ENCODE peak calls at places on chromosome 4, in five cellular contexts. One of them, this sample, is unnamed.

GRCh38 chr4:8307126-8307525 is 37.6 kb downstream of the HTRA3 start:
- DNase-seq in IMR-90: no peak
- DNase-seq in HepG2: no peak
- DNase-seq in SK-N-SH: no peak
- DNase-seq in GM12878: no peak
- DNase-seq in this sample: no peak

GRCh38 chr4:107825072-107825789 is 499 bp downstream of the SGMS2 start:
- DNase-seq in IMR-90: peak
- DNase-seq in HepG2: no peak
- DNase-seq in SK-N-SH: peak
- DNase-seq in GM12878: no peak
- DNase-seq in this sample: no peak

GRCh38 chr4:37938208-37938607 is 22.0 kb upstream of the PTTG2 start:
- DNase-seq in IMR-90: no peak
- DNase-seq in HepG2: no peak
- DNase-seq in SK-N-SH: no peak
- DNase-seq in GM12878: no peak
- DNase-seq in this sample: no peak

GRCh38 chr4:145101091-145101490 is 3.0 kb downstream of the ABCE1 start:
- DNase-seq in IMR-90: no peak
- DNase-seq in HepG2: no peak
- DNase-seq in SK-N-SH: no peak
- DNase-seq in GM12878: no peak
- DNase-seq in this sample: no peak

GRCh38 chr4:89056953-89057398 is at the start of gene FAM13A:
- DNase-seq in IMR-90: peak
- DNase-seq in HepG2: peak
- DNase-seq in SK-N-SH: no peak
- DNase-seq in GM12878: peak
- DNase-seq in this sample: peak

GRCh38 chr4:52376107-52376704 is 282.9 kb downstream of the USP46 start:
- DNase-seq in IMR-90: peak
- DNase-seq in HepG2: peak
- DNase-seq in SK-N-SH: peak
- DNase-seq in GM12878: no peak
- DNase-seq in this sample: peak

GRCh38 chr4:80422727-80423404 is 87.3 kb downstream of the CFAP299 start:
- DNase-seq in IMR-90: no peak
- DNase-seq in HepG2: no peak
- DNase-seq in SK-N-SH: no peak
- DNase-seq in GM12878: no peak
- DNase-seq in this sample: no peak

GRCh38 chr4:52760256-52760655 is 9.0 kb upstream of the ERVMER34-1 start:
- DNase-seq in IMR-90: no peak
- DNase-seq in HepG2: no peak
- DNase-seq in SK-N-SH: no peak
- DNase-seq in GM12878: no peak
- DNase-seq in this sample: no peak

GRCh38 chr4:122992111-122992510 is 69.7 kb upstream of the NUDT6 start:
- DNase-seq in IMR-90: no peak
- DNase-seq in HepG2: no peak
- DNase-seq in SK-N-SH: no peak
- DNase-seq in GM12878: no peak
- DNase-seq in this sample: no peak

GRCh38 chr4:2174061-2174460 is 67.9 kb downstream of the HAUS3 start:
- DNase-seq in IMR-90: no peak
- DNase-seq in HepG2: no peak
- DNase-seq in SK-N-SH: no peak
- DNase-seq in GM12878: no peak
- DNase-seq in this sample: no peak

GRCh38 chr4:141567326-141567915 is 69.0 kb upstream of the IL15 start:
- DNase-seq in IMR-90: no peak
- DNase-seq in HepG2: no peak
- DNase-seq in SK-N-SH: no peak
- DNase-seq in GM12878: no peak
- DNase-seq in this sample: no peak

GRCh38 chr4:28686618-28687017 is 1826.0 kb downstream of the STIM2 start:
- DNase-seq in IMR-90: peak
- DNase-seq in HepG2: peak
- DNase-seq in SK-N-SH: peak
- DNase-seq in GM12878: no peak
- DNase-seq in this sample: peak

GRCh38 chr4:76856183-76856969 is 41.6 kb downstream of the SOWAHB start:
- DNase-seq in IMR-90: peak
- DNase-seq in HepG2: peak
- DNase-seq in SK-N-SH: no peak
- DNase-seq in GM12878: no peak
- DNase-seq in this sample: no peak

GRCh38 chr4:95181446-95182306 is 367.1 kb downstream of the UNC5C start:
- DNase-seq in IMR-90: peak
- DNase-seq in HepG2: no peak
- DNase-seq in SK-N-SH: peak
- DNase-seq in GM12878: no peak
- DNase-seq in this sample: peak

GRCh38 chr4:54901202-54901601 is 224.2 kb downstream of the KDR start:
- DNase-seq in IMR-90: no peak
- DNase-seq in HepG2: no peak
- DNase-seq in SK-N-SH: no peak
- DNase-seq in GM12878: no peak
- DNase-seq in this sample: no peak

GRCh38 chr4:135371137-135371536 is 1169.5 kb upstream of the PABPC4L start:
- DNase-seq in IMR-90: no peak
- DNase-seq in HepG2: peak
- DNase-seq in SK-N-SH: peak
- DNase-seq in GM12878: no peak
- DNase-seq in this sample: no peak

GRCh38 chr4:118836763-118837507 is 1.0 kb upstream of the SEC24D start:
- DNase-seq in IMR-90: no peak
- DNase-seq in HepG2: no peak
- DNase-seq in SK-N-SH: no peak
- DNase-seq in GM12878: no peak
- DNase-seq in this sample: no peak
- TF ChIP-seq MXI1 in IMR-90: no peak
- TF ChIP-seq MXI1 in HepG2: no peak
- TF ChIP-seq MXI1 in SK-N-SH: no peak
- TF ChIP-seq MXI1 in GM12878: no peak
- TF ChIP-seq MXI1 in this sample: no peak

DNA sequence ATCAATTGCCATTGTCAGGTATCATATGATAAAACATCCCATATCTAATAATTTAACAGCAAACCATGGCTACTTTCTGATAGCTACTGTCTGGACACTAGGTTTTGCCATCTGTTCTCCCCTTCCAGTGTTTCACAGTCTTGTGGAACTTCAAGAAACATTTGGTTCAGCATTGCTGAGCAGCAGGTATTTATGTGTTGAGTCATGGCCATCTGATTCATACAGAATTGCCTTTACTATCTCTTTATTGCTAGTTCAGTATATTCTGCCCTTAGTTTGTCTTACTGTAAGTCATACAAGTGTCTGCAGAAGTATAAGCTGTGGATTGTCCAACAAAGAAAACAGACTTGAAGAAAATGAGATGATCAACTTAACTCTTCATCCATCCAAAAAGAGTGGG is 7.0 kb downstream of the NPY5R start:
- DNase-seq in IMR-90: no peak
- DNase-seq in HepG2: no peak
- DNase-seq in SK-N-SH: no peak
- DNase-seq in GM12878: no peak
- DNase-seq in this sample: no peak
- TF ChIP-seq MXI1 in IMR-90: no peak
- TF ChIP-seq MXI1 in HepG2: no peak
- TF ChIP-seq MXI1 in SK-N-SH: no peak
- TF ChIP-seq MXI1 in GM12878: no peak
- TF ChIP-seq MXI1 in this sample: no peak

DNA sequence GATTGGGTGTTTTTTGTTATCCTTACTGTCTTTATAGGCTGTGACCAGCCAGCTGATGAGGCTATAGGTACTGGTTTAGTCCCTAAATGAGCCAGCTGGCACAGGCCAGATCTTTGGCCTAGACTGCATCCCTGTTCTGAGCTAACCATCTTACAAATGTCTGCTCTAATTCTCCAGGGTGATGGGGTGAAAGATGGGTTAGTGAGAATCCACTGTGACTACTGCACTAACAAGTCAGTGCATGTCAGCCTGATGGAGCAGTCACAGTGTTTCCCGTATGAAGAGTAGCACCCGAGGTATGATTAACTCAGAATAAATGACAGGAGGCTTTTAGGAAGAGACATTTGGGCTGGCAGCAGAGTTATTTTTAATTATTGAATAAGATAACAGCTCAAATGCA is 181.0 kb downstream of the DCTD start:
- DNase-seq in IMR-90: no peak
- DNase-seq in HepG2: no peak
- DNase-seq in SK-N-SH: no peak
- DNase-seq in GM12878: no peak
- DNase-seq in this sample: no peak
- TF ChIP-seq MXI1 in IMR-90: no peak
- TF ChIP-seq MXI1 in HepG2: no peak
- TF ChIP-seq MXI1 in SK-N-SH: no peak
- TF ChIP-seq MXI1 in GM12878: no peak
- TF ChIP-seq MXI1 in this sample: no peak

GRCh38 chr4:150805183-150806025 is 209.7 kb downstream of the LRBA start:
- DNase-seq in IMR-90: no peak
- DNase-seq in HepG2: peak
- DNase-seq in SK-N-SH: no peak
- DNase-seq in GM12878: no peak
- DNase-seq in this sample: no peak
- TF ChIP-seq MXI1 in IMR-90: no peak
- TF ChIP-seq MXI1 in HepG2: no peak
- TF ChIP-seq MXI1 in SK-N-SH: no peak
- TF ChIP-seq MXI1 in GM12878: no peak
- TF ChIP-seq MXI1 in this sample: no peak

GRCh38 chr4:81845273-81845672 is 373.6 kb upstream of the RASGEF1B start:
- DNase-seq in IMR-90: no peak
- DNase-seq in HepG2: no peak
- DNase-seq in SK-N-SH: no peak
- DNase-seq in GM12878: no peak
- DNase-seq in this sample: peak

GRCh38 chr4:81844717-81845116 is 373.0 kb upstream of the RASGEF1B start:
- DNase-seq in IMR-90: peak
- DNase-seq in HepG2: peak
- DNase-seq in SK-N-SH: peak
- DNase-seq in GM12878: peak
- DNase-seq in this sample: peak

GRCh38 chr4:81850701-81851100 is 379.0 kb upstream of the RASGEF1B start:
- DNase-seq in IMR-90: no peak
- DNase-seq in HepG2: no peak
- DNase-seq in SK-N-SH: no peak
- DNase-seq in GM12878: no peak
- DNase-seq in this sample: no peak

GRCh38 chr4:81845761-81846160 is 374.1 kb upstream of the RASGEF1B start:
- DNase-seq in IMR-90: no peak
- DNase-seq in HepG2: no peak
- DNase-seq in SK-N-SH: no peak
- DNase-seq in GM12878: no peak
- DNase-seq in this sample: no peak
- TF ChIP-seq MXI1 in IMR-90: no peak
- TF ChIP-seq MXI1 in HepG2: no peak
- TF ChIP-seq MXI1 in SK-N-SH: no peak
- TF ChIP-seq MXI1 in GM12878: no peak
- TF ChIP-seq MXI1 in this sample: no peak

This sample was measured in K562.